ENCODE peak calls at places on chromosomes 12 and 14, in eight cellular contexts. D is AG08395, S is aorta, B is RCC 7860, X is HFFc6, I is osteocyte, J is NCI-H748 treated with DMSO at 0.1 percent for 48 hours, N is EH. Q is an unnamed sample.

GRCh38 chr12:15011162-15011561 is 38.3 kb downstream of the PDE6H start:
- DNase-seq in D (no peak), S (no peak), B (no peak), X (no peak), I (no peak), J (no peak), N (no peak), Q (no peak)

GRCh38 chr12:22978962-22979361 is 354.0 kb downstream of the ETNK1 start:
- DNase-seq in D (peak; percentile 95), S (no peak), B (peak; percentile 96), X (peak; percentile 88), I (no peak), J (no peak), N (peak; percentile 95), Q (peak; percentile 4)

GRCh38 chr14:81655423-81656314 is 122.0 kb upstream of the SEL1L start:
- DNase-seq in D (no peak), S (no peak), B (no peak), X (no peak), I (no peak), J (no peak), N (no peak), Q (no peak)

GRCh38 chr12:116406529-116406928 is 129.0 kb upstream of the MED13L start:
- DNase-seq in D (peak; percentile 93), S (peak; percentile 95), B (no peak), X (peak; percentile 89), I (no peak), J (no peak), N (peak; percentile 98), Q (peak; percentile 73)

GRCh38 chr14:105083926-105084685 is 18.9 kb upstream of the GPR132 start:
- DNase-seq in D (no peak), S (peak; percentile 54), B (no peak), X (no peak), I (no peak), J (no peak), N (no peak), Q (no peak)

GRCh38 chr12:105100207-105100985 is 7.1 kb upstream of the WASHC4 start:
- DNase-seq in D (no peak), S (no peak), B (no peak), X (peak; percentile 54), I (no peak), J (no peak), N (peak; percentile 73), Q (no peak)

GRCh38 chr14:105300542-105301102 is at the start of gene BRF1:
- DNase-seq in D (peak; percentile 95), S (peak; percentile 98), B (peak; percentile 70), X (peak; percentile 87), I (peak; percentile 98), J (peak; percentile 95), N (peak; percentile 94), Q (peak; percentile 97)

GRCh38 chr14:55302367-55302766 is 31.1 kb downstream of the FBXO34 start:
- DNase-seq in D (no peak), S (no peak), B (no peak), X (no peak), I (no peak), J (no peak), N (no peak), Q (no peak)

GRCh38 chr12:55724226-55724939 is 4.2 kb downstream of the RDH5 start:
- DNase-seq in D (no peak), S (peak; percentile 87), B (no peak), X (peak; percentile 57), I (no peak), J (peak; percentile 20), N (peak; percentile 70), Q (no peak)

GRCh38 chr12:29158364-29158763 is 9.3 kb downstream of the FAR2 start:
- DNase-seq in D (no peak), S (no peak), B (no peak), X (no peak), I (no peak), J (no peak), N (no peak), Q (no peak)

GRCh38 chr12:118979763-118980406 is 1.5 kb upstream of the SRRM4 start:
- DNase-seq in D (peak; percentile 25), S (no peak), B (no peak), X (no peak), I (no peak), J (peak; percentile 83), N (peak; percentile 27), Q (peak; percentile 37)

GRCh38 chr14:61525293-61526011 is 169.9 kb upstream of the HIF1A start:
- DNase-seq in D (no peak), S (peak; percentile 84), B (peak; percentile 98), X (peak; percentile 59), I (no peak), J (no peak), N (peak; percentile 78), Q (peak; percentile 29)